ENCODE peak calls at places on chromosome 21, in six cellular contexts. A is stomach, K is suprapubic skin, X is upper lobe of left lung, B is tibial nerve, V is sigmoid colon. U is an unnamed sample.

GRCh38 chr21:15604424-15604823 is 125.4 kb upstream of the USP25 start:
- DNase-seq in B (no peak), K (no peak), X (no peak), A (no peak), V (no peak), U (no peak)

GRCh38 chr21:38402795-38403194 is 95.5 kb downstream of the ERG start:
- DNase-seq in B (no peak), X (no peak), K (no peak), A (no peak), V (no peak), U (no peak)

GRCh38 chr21:23217597-23217996 is 2219.4 kb downstream of the NCAM2 start:
- DNase-seq in V (no peak), A (no peak), K (no peak), B (no peak), X (no peak), U (no peak)

GRCh38 chr21:34994646-34995631 is 54.2 kb downstream of the RUNX1 start:
- DNase-seq in V (no peak), K (no peak), B (no peak), A (no peak), X (peak; percentile 45), U (no peak)

GRCh38 chr21:21921410-21922232 is 923.4 kb downstream of the NCAM2 start:
- DNase-seq in V (no peak), A (no peak), K (no peak), X (no peak), B (no peak), U (no peak)

GRCh38 chr21:21200103-21200938 is 202.1 kb downstream of the NCAM2 start:
- DNase-seq in A (no peak), K (peak; percentile 67), X (no peak), B (peak; percentile 53), V (peak; percentile 83), U (peak; percentile 15)

GRCh38 chr21:31985398-31985797 is 112.6 kb downstream of the HUNK start:
- DNase-seq in A (no peak), X (peak; percentile 50), V (no peak), B (no peak), K (no peak), U (no peak)

GRCh38 chr21:26715878-26716506 is 129.2 kb downstream of the ADAMTS1 start:
- DNase-seq in X (no peak), B (peak; percentile 52), V (no peak), A (peak; percentile 44), K (no peak), U (no peak)

GRCh38 chr21:34793471-34793870 is 124.7 kb downstream of the CLIC6 start:
- DNase-seq in A (no peak), X (no peak), B (no peak), K (no peak), V (no peak), U (no peak)

GRCh38 chr21:31772674-31773555 is 41.0 kb upstream of the SCAF4 start:
- DNase-seq in K (no peak), B (no peak), V (no peak), X (no peak), A (no peak), U (no peak)

GRCh38 chr21:41431788-41432548 is 5.9 kb downstream of the MX1 start:
- DNase-seq in V (no peak), B (no peak), A (no peak), K (no peak), X (no peak), U (no peak)

GRCh38 chr21:26748066-26748465 is 97.1 kb downstream of the ADAMTS1 start:
- DNase-seq in X (no peak), A (no peak), B (no peak), V (no peak), K (no peak), U (no peak)

GRCh38 chr21:25870084-25870483 is 135.3 kb downstream of the GABPA start:
- DNase-seq in B (no peak), A (no peak), V (no peak), X (no peak), K (no peak), U (no peak)

GRCh38 chr21:17795084-17796036 is 23.8 kb downstream of the C21orf91 start:
- DNase-seq in A (no peak), B (no peak), K (no peak), V (no peak), X (no peak), U (no peak)

GRCh38 chr21:17796037-17796403 is 23.1 kb downstream of the C21orf91 start:
- DNase-seq in V (no peak), A (no peak), X (no peak), B (no peak), K (no peak), U (no peak)

GRCh38 chr21:17793675-17794123 is 25.5 kb downstream of the C21orf91 start:
- DNase-seq in B (no peak), K (no peak), X (no peak), V (no peak), A (no peak), U (no peak)

GRCh38 chr21:17794631-17795030 is 24.5 kb downstream of the C21orf91 start:
- DNase-seq in X (no peak), B (no peak), K (no peak), V (no peak), A (no peak), U (no peak)

DNA sequence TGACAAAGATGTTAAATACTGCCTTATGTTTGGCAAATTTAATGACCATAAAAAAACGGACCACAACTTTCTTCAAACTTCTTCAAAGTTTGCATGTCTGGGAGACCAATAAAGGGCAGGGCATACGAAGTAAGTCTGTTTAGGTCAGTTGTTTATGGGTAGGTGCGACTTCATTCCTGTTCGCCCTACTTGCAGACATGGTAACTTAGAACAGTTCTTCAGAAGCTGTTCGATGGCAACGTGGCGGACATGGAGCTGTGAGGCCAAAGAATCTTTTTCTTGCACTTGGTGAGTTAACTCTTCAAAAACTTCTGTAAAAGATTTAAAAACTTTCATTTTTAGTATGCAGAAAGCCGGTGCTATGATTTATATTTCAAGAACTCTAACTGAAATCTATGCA is 25.9 kb downstream of the C21orf91 start:
- DNase-seq in K (no peak), V (no peak), A (no peak), B (no peak), X (no peak), U (no peak)
- H3K36me3 ChIP-seq in K (peaks cover 18% of the 10 kb centered on the region), V (peaks cover 10% of the 10 kb centered on the region), A (peaks cover 3% of the 10 kb centered on the region), B (no peaks in the 10 kb centered on the region), X (peaks cover 4% of the 10 kb centered on the region), U (no peaks in the 10 kb centered on the region)

GRCh38 chr21:33196956-33197374 is 32.8 kb upstream of the IFNAR2 start:
- DNase-seq in B (peak; percentile 79), A (peak; percentile 59), K (peak; percentile 72), V (peak; percentile 78), X (no peak), U (peak; percentile 55)
- TF ChIP-seq EP300 in B (no peak), A (no peak), K (no peak), V (no peak), X (no peak), U (no peak)

GRCh38 chr21:36753556-36753955 is 54.6 kb downstream of the SIM2 start:
- DNase-seq in B (no peak), A (no peak), X (no peak), K (no peak), V (no peak), U (no peak)

GRCh38 chr21:36749935-36750578 is 51.1 kb downstream of the SIM2 start:
- DNase-seq in V (no peak), K (no peak), A (no peak), B (no peak), X (no peak), U (no peak)

GRCh38 chr21:36747815-36748381 is 49.0 kb downstream of the SIM2 start:
- DNase-seq in A (no peak), B (no peak), X (peak; percentile 91), K (no peak), V (no peak), U (no peak)

GRCh38 chr21:36751383-36751782 is 52.5 kb downstream of the SIM2 start:
- DNase-seq in A (no peak), X (no peak), V (no peak), K (no peak), B (no peak), U (no peak)

DNA sequence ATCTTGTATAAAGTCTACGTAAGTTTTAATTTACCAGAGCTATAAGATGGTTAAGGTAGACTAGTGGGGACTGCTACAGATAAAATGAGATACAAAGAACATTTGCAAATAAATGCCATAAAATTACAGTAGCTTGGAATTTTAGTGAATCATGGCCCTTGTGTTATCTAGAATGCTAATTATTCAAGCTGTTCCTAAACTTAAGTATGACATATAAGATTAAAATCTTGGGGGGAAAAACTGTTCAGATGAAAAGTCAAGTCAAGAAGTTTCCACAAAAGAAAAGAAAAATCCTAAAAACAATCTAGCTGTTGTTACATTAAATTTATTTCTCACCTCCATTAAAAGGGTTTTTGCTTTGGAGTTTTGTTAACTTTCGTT is 51.7 kb downstream of the SIM2 start:
- DNase-seq in X (no peak), V (no peak), K (no peak), A (no peak), B (no peak), U (no peak)
- H3K4me1 ChIP-seq in X (peaks cover 11% of the 10 kb centered on the region), V (peaks cover 8% of the 10 kb centered on the region), K (peaks cover 11% of the 10 kb centered on the region), A (peaks cover 22% of the 10 kb centered on the region), B (no peaks in the 10 kb centered on the region), U (no peaks in the 10 kb centered on the region)

GRCh38 chr21:44436111-44436611 is 19.1 kb upstream of the LRRC3 start:
- DNase-seq in V (peak; percentile 56), K (peak; percentile 40), B (no peak), A (no peak), X (peak; percentile 59), U (no peak)

GRCh38 chr21:44434568-44434925 is 20.8 kb upstream of the LRRC3 start:
- DNase-seq in K (peak; percentile 48), A (no peak), B (no peak), X (peak; percentile 62), V (peak; percentile 48), U (no peak)

GRCh38 chr21:44432841-44433790 is 22.2 kb upstream of the LRRC3 start:
- DNase-seq in V (peak; percentile 53), A (no peak), K (peak; percentile 60), B (no peak), X (peak; percentile 52), U (no peak)

GRCh38 chr21:44434936-44435635 is 20.2 kb upstream of the LRRC3 start:
- DNase-seq in X (peak; percentile 64), K (peak; percentile 54), B (no peak), V (peak; percentile 55), A (no peak), U (no peak)

DNA sequence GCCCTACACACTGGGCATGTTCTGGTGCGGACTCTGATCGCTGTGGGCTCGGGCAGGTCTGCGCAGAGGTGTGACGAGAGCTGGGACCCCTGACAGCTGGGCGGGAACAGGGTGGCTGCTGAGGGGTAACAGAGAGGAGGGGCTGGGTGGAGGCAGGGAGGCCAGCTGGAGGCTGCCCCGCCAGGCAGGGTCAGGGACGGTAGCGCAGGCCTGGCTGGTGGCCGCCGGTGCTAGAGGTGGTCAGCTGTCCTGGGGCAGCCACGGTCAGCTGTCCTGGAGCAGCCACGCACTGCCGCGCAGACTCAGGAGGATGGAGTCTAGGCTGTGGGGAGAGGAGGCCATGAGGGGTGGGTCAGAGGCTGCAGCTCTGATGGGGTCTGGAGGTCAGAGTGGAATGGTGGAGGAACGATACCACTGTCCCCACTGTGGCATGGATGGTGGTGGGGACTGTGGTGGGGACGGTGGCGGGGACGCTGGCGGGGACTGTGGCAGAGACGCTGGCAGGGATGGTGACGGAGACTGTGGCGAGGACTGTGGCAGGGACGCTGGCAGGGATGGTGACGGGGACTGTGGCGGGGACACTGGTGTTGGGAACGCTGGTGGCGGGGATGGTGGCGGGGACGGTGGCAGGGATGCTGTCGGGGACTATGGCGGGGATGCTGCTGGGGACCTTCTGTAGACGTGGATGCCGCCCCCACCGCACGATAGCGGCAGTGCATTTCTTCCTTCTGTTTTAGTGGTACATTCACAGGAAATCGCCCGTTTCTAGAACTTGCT is 21.3 kb upstream of the LRRC3 start:
- DNase-seq in X (peak; percentile 72), V (peak; percentile 51), A (no peak), K (peak; percentile 41), B (no peak), U (no peak)
- H3K36me3 ChIP-seq in X (peaks cover 9% of the 10 kb centered on the region), V (no peaks in the 10 kb centered on the region), A (no peaks in the 10 kb centered on the region), K (no peaks in the 10 kb centered on the region), B (no peaks in the 10 kb centered on the region), U (no peaks in the 10 kb centered on the region)